ENCODE peak calls at places on chromosomes 3 and 15, in eight cellular contexts. One of them, this sample, is unnamed.

GRCh38 chr3:105152987-105153386 is 213.7 kb upstream of the ALCAM start:
- DNase-seq in HepG2: no peak
- DNase-seq in tibial nerve: no peak
- DNase-seq in stomach: no peak
- DNase-seq in A549: no peak
- DNase-seq in sigmoid colon: no peak
- DNase-seq in transverse colon: no peak
- DNase-seq in K562: no peak
- DNase-seq in this sample: no peak

GRCh38 chr3:191523099-191523498 is 62.1 kb downstream of the PYDC2 start:
- DNase-seq in K562: no peak
- DNase-seq in A549: no peak
- DNase-seq in sigmoid colon: no peak
- DNase-seq in transverse colon: no peak
- DNase-seq in HepG2: no peak
- DNase-seq in stomach: no peak
- DNase-seq in tibial nerve: no peak
- DNase-seq in this sample: no peak

GRCh38 chr15:57411945-57412768 is 35.9 kb downstream of the CGNL1 start:
- DNase-seq in stomach: no peak
- DNase-seq in tibial nerve: no peak
- DNase-seq in A549: peak; percentile 25
- DNase-seq in transverse colon: no peak
- DNase-seq in sigmoid colon: no peak
- DNase-seq in HepG2: no peak
- DNase-seq in K562: no peak
- DNase-seq in this sample: no peak

GRCh38 chr3:131140891-131141290 is 114.2 kb downstream of the NEK11 start:
- DNase-seq in sigmoid colon: no peak
- DNase-seq in A549: no peak
- DNase-seq in stomach: no peak
- DNase-seq in transverse colon: no peak
- DNase-seq in tibial nerve: no peak
- DNase-seq in HepG2: no peak
- DNase-seq in K562: no peak
- DNase-seq in this sample: no peak

GRCh38 chr3:141262306-141262705 is 30.7 kb downstream of the PXYLP1 start:
- DNase-seq in transverse colon: no peak
- DNase-seq in tibial nerve: no peak
- DNase-seq in HepG2: no peak
- DNase-seq in stomach: no peak
- DNase-seq in sigmoid colon: no peak
- DNase-seq in A549: no peak
- DNase-seq in K562: no peak
- DNase-seq in this sample: no peak

GRCh38 chr15:37046876-37047614 is 53.3 kb downstream of the MEIS2 start:
- DNase-seq in sigmoid colon: no peak
- DNase-seq in HepG2: peak; percentile 28
- DNase-seq in A549: no peak
- DNase-seq in tibial nerve: no peak
- DNase-seq in transverse colon: no peak
- DNase-seq in stomach: no peak
- DNase-seq in K562: no peak
- DNase-seq in this sample: no peak

GRCh38 chr3:43769471-43770425 is 79.0 kb downstream of the ABHD5 start:
- DNase-seq in tibial nerve: peak; percentile 99
- DNase-seq in A549: peak; percentile 97
- DNase-seq in transverse colon: peak; percentile 98
- DNase-seq in HepG2: peak; percentile 61
- DNase-seq in K562: peak; percentile 99
- DNase-seq in sigmoid colon: peak; percentile 97
- DNase-seq in stomach: peak; percentile 97
- DNase-seq in this sample: peak; percentile 96

GRCh38 chr15:77033729-77034619 is 36.9 kb downstream of the TSPAN3 start:
- DNase-seq in HepG2: no peak
- DNase-seq in A549: no peak
- DNase-seq in K562: no peak
- DNase-seq in stomach: peak; percentile 20
- DNase-seq in tibial nerve: no peak
- DNase-seq in sigmoid colon: peak; percentile 51
- DNase-seq in transverse colon: peak; percentile 8
- DNase-seq in this sample: no peak

GRCh38 chr3:74693696-74694393 is 79.4 kb upstream of the CNTN3 start:
- DNase-seq in sigmoid colon: no peak
- DNase-seq in K562: no peak
- DNase-seq in HepG2: no peak
- DNase-seq in stomach: no peak
- DNase-seq in A549: no peak
- DNase-seq in tibial nerve: no peak
- DNase-seq in transverse colon: no peak
- DNase-seq in this sample: no peak

DNA sequence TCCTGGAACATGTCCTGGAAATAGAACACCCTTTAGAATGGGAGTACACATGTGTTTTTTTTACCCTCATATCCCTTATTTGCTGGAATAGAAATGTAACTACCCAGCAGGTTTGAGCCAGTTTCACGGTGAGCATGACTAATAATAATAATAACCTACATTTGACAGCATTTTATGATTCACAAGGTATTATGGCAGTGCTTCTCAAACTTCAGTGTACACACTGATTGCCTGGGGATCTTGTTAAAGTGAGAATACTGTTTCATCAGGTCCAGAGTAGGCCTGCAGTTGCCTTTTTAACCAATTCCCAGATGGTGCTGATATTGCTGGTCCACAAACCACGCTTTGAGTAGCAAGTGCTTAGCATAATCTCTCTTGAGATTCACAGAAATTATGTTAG is 63.9 kb downstream of the NFKBIZ start:
- DNase-seq in sigmoid colon: no peak
- DNase-seq in K562: no peak
- DNase-seq in tibial nerve: no peak
- DNase-seq in transverse colon: no peak
- DNase-seq in HepG2: no peak
- DNase-seq in A549: no peak
- DNase-seq in stomach: no peak
- DNase-seq in this sample: no peak
- TF ChIP-seq EP300 in sigmoid colon: no peak
- TF ChIP-seq EP300 in K562: no peak
- TF ChIP-seq EP300 in tibial nerve: no peak
- TF ChIP-seq EP300 in transverse colon: no peak
- TF ChIP-seq EP300 in HepG2: no peak
- TF ChIP-seq EP300 in A549: no peak
- TF ChIP-seq EP300 in stomach: no peak
- TF ChIP-seq EP300 in this sample: no peak

GRCh38 chr3:144058713-144059112 is 87.1 kb downstream of the DIPK2A start:
- DNase-seq in transverse colon: no peak
- DNase-seq in K562: no peak
- DNase-seq in stomach: no peak
- DNase-seq in sigmoid colon: no peak
- DNase-seq in A549: no peak
- DNase-seq in tibial nerve: no peak
- DNase-seq in HepG2: no peak
- DNase-seq in this sample: no peak

GRCh38 chr3:144063306-144063705 is 91.7 kb downstream of the DIPK2A start:
- DNase-seq in transverse colon: no peak
- DNase-seq in sigmoid colon: no peak
- DNase-seq in stomach: no peak
- DNase-seq in A549: no peak
- DNase-seq in K562: no peak
- DNase-seq in HepG2: no peak
- DNase-seq in tibial nerve: no peak
- DNase-seq in this sample: no peak

GRCh38 chr3:144059481-144059880 is 87.9 kb downstream of the DIPK2A start:
- DNase-seq in HepG2: no peak
- DNase-seq in A549: no peak
- DNase-seq in sigmoid colon: no peak
- DNase-seq in transverse colon: no peak
- DNase-seq in K562: no peak
- DNase-seq in stomach: no peak
- DNase-seq in tibial nerve: no peak
- DNase-seq in this sample: no peak

GRCh38 chr3:144055604-144056003 is 84.0 kb downstream of the DIPK2A start:
- DNase-seq in HepG2: no peak
- DNase-seq in transverse colon: no peak
- DNase-seq in stomach: no peak
- DNase-seq in sigmoid colon: no peak
- DNase-seq in K562: no peak
- DNase-seq in tibial nerve: no peak
- DNase-seq in A549: no peak
- DNase-seq in this sample: no peak

DNA sequence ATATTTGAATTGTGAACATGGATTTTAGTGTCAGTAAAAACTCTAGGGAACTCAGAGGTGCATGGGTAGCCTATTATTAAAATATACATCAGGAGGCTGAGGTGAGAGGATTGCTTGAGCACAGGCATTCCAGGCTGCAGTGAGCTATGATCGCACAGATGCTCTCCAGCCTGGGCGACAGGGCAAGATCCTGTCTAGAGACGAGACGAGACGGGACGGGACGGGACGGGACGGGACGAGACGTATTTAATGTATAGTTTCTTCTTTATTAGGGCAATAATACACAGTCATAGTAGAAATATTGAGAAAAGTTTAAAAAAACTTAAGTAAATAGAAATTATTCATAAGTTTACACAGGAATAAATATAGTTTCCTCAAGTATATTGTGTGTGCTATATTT is 89.3 kb downstream of the DIPK2A start:
- DNase-seq in transverse colon: no peak
- DNase-seq in sigmoid colon: no peak
- DNase-seq in HepG2: no peak
- DNase-seq in A549: no peak
- DNase-seq in tibial nerve: no peak
- DNase-seq in stomach: no peak
- DNase-seq in K562: no peak
- DNase-seq in this sample: no peak
- H3K4me3 ChIP-seq in transverse colon: no peak overlapping the region
- H3K4me3 ChIP-seq in sigmoid colon: no peak overlapping the region
- H3K4me3 ChIP-seq in HepG2: no peak overlapping the region
- H3K4me3 ChIP-seq in A549: no peak overlapping the region
- H3K4me3 ChIP-seq in tibial nerve: no peak overlapping the region
- H3K4me3 ChIP-seq in stomach: no peak overlapping the region
- H3K4me3 ChIP-seq in K562: no peak overlapping the region
- H3K4me3 ChIP-seq in this sample: no peak overlapping the region

DNA sequence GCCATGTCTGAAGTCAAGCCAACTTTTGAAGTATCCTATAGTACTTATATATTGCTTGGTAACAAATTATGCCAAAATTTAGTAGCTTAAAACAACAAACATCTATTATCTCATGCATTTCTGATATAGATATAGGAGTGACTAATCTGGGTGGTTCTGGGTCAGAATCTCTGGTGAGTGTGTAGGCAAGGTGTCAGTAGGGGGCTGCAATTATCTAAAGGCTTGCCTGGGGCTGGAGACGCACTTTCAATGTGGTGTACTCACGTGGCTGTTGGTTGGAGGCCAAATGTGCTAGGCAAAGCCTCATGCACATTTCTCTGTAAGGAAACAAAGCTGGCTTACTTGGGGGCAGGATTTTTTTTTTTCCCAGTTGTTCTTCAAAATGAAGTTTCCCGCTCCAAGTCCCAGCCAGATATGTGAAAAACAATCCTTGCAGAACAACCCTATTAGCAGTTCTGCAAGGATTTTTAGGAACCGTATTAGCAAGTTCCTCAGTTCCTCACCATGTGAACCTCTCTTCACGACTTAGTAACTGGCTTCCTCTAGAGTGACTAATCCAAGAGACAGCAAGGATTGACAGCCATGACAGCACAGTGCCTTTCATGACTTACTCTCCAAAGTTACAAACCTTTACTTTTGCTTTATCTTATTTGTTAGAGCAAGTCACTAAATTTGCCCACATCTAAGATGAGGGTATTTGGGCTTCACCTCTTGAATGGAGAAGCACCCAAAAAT is 25.8 kb downstream of the GREM1 start:
- DNase-seq in transverse colon: no peak
- DNase-seq in stomach: no peak
- DNase-seq in sigmoid colon: no peak
- DNase-seq in tibial nerve: no peak
- DNase-seq in K562: no peak
- DNase-seq in HepG2: no peak
- DNase-seq in A549: no peak
- DNase-seq in this sample: no peak
- TF ChIP-seq EP300 in transverse colon: no peak
- TF ChIP-seq EP300 in stomach: no peak
- TF ChIP-seq EP300 in sigmoid colon: no peak
- TF ChIP-seq EP300 in tibial nerve: no peak
- TF ChIP-seq EP300 in K562: no peak
- TF ChIP-seq EP300 in HepG2: no peak
- TF ChIP-seq EP300 in A549: no peak
- TF ChIP-seq EP300 in this sample: no peak

GRCh38 chr3:152316318-152316717 is 47.6 kb downstream of the MBNL1 start:
- DNase-seq in HepG2: no peak
- DNase-seq in tibial nerve: no peak
- DNase-seq in transverse colon: no peak
- DNase-seq in K562: no peak
- DNase-seq in stomach: no peak
- DNase-seq in sigmoid colon: no peak
- DNase-seq in A549: no peak
- DNase-seq in this sample: no peak

GRCh38 chr3:152317956-152318355 is 49.2 kb downstream of the MBNL1 start:
- DNase-seq in HepG2: no peak
- DNase-seq in sigmoid colon: no peak
- DNase-seq in K562: no peak
- DNase-seq in tibial nerve: no peak
- DNase-seq in A549: no peak
- DNase-seq in transverse colon: no peak
- DNase-seq in stomach: no peak
- DNase-seq in this sample: no peak

GRCh38 chr3:152315623-152316022 is 46.9 kb downstream of the MBNL1 start:
- DNase-seq in stomach: no peak
- DNase-seq in HepG2: no peak
- DNase-seq in transverse colon: no peak
- DNase-seq in tibial nerve: no peak
- DNase-seq in K562: no peak
- DNase-seq in A549: no peak
- DNase-seq in sigmoid colon: no peak
- DNase-seq in this sample: no peak

GRCh38 chr3:152318512-152318911 is 49.8 kb downstream of the MBNL1 start:
- DNase-seq in sigmoid colon: no peak
- DNase-seq in A549: no peak
- DNase-seq in tibial nerve: no peak
- DNase-seq in transverse colon: no peak
- DNase-seq in K562: no peak
- DNase-seq in HepG2: no peak
- DNase-seq in stomach: no peak
- DNase-seq in this sample: no peak

GRCh38 chr3:152317184-152317583 is 48.5 kb downstream of the MBNL1 start:
- DNase-seq in sigmoid colon: no peak
- DNase-seq in HepG2: no peak
- DNase-seq in K562: no peak
- DNase-seq in A549: no peak
- DNase-seq in transverse colon: no peak
- DNase-seq in tibial nerve: no peak
- DNase-seq in stomach: no peak
- DNase-seq in this sample: no peak
- H3K4me3 ChIP-seq in sigmoid colon: no peak overlapping the region
- H3K4me3 ChIP-seq in HepG2: no peak overlapping the region
- H3K4me3 ChIP-seq in K562: no peak overlapping the region
- H3K4me3 ChIP-seq in A549: no peak overlapping the region
- H3K4me3 ChIP-seq in transverse colon: no peak overlapping the region
- H3K4me3 ChIP-seq in tibial nerve: no peak overlapping the region
- H3K4me3 ChIP-seq in stomach: no peak overlapping the region
- H3K4me3 ChIP-seq in this sample: no peak overlapping the region

This sample was measured in ovary.